ENCODE peak calls at places on chromosomes 12 and 14, in nine cellular contexts. A, J, V, U, R, B, P, M and O are unnamed samples.

GRCh38 chr12:101857043-101857558 is 20.3 kb upstream of the DRAM1 start:
- DNase-seq in V (no peak), U (no peak), M (no peak), P (no peak), A (peak; percentile 64), J (peak; percentile 87), R (no peak), B (peak; percentile 90), O (peak; percentile 74)

GRCh38 chr14:90658541-90658967 is 157.7 kb downstream of the TTC7B start:
- DNase-seq in P (no peak), V (no peak), A (peak; percentile 78), B (no peak), U (no peak), M (no peak), J (no peak), R (no peak), O (peak; percentile 16)

GRCh38 chr12:52027085-52027843 is 20.5 kb downstream of the TAMALIN start:
- DNase-seq in A (no peak), R (no peak), P (peak; percentile 30), B (no peak), V (no peak), U (no peak), J (no peak), M (no peak), O (no peak)

GRCh38 chr12:92034858-92035401 is 110.7 kb downstream of the BTG1 start:
- DNase-seq in J (peak; percentile 95), B (peak; percentile 77), R (peak; percentile 48), U (no peak), M (peak; percentile 97), V (peak; percentile 11), P (peak; percentile 88), A (peak; percentile 56), O (peak; percentile 95)

GRCh38 chr14:22305563-22306127 is 283.4 kb downstream of the DAD1 start:
- DNase-seq in B (no peak), J (no peak), U (no peak), R (no peak), M (no peak), P (peak; percentile 25), A (no peak), V (no peak), O (peak; percentile 25)

GRCh38 chr14:70906785-70907171 is 481 bp upstream of the PCNX1 start:
- DNase-seq in R (no peak), M (no peak), V (no peak), A (no peak), P (no peak), J (no peak), U (no peak), B (no peak), O (no peak)

GRCh38 chr12:70756118-70756517 is 118.9 kb upstream of the PTPRB start:
- DNase-seq in A (peak; percentile 12), R (no peak), B (no peak), V (no peak), M (no peak), U (no peak), P (no peak), J (peak; percentile 74), O (no peak)

GRCh38 chr12:48903982-48904411 is 21.3 kb downstream of the FKBP11 start:
- DNase-seq in B (no peak), R (peak; percentile 82), U (no peak), V (peak; percentile 73), M (peak; percentile 81), P (peak; percentile 79), A (peak; percentile 81), J (peak; percentile 86), O (peak; percentile 85)

GRCh38 chr14:49966304-49966809 is 73.5 kb downstream of the ARF6 start:
- DNase-seq in V (no peak), M (no peak), R (no peak), P (no peak), J (no peak), B (no peak), A (no peak), U (no peak), O (no peak)

GRCh38 chr12:29566441-29566840 is 69.0 kb upstream of the OVCH1 start:
- DNase-seq in B (no peak), J (no peak), U (no peak), R (no peak), A (peak; percentile 80), M (no peak), V (no peak), P (no peak), O (no peak)

GRCh38 chr14:53002576-53002975 is 51.7 kb upstream of the FERMT2 start:
- DNase-seq in V (no peak), B (no peak), P (peak; percentile 5), A (no peak), U (no peak), R (no peak), M (no peak), J (peak; percentile 11), O (no peak)

GRCh38 chr12:62785941-62786559 is 148.9 kb downstream of the PPM1H start:
- DNase-seq in J (peak; percentile 96), V (no peak), B (peak; percentile 93), U (no peak), M (peak; percentile 61), R (no peak), A (peak; percentile 93), P (no peak), O (peak; percentile 9)

GRCh38 chr12:25054783-25055144 is 105.9 kb upstream of the BCAT1 start:
- DNase-seq in M (no peak), V (peak; percentile 15), U (no peak), J (no peak), R (no peak), A (peak; percentile 81), P (peak; percentile 64), B (no peak), O (peak; percentile 85)

GRCh38 chr12:79549531-79550271 is 141.1 kb downstream of the PAWR start:
- DNase-seq in R (no peak), M (no peak), V (no peak), P (no peak), B (no peak), A (peak; percentile 75), J (no peak), U (no peak), O (no peak)

GRCh38 chr12:105946541-105946940 is 192.2 kb downstream of the NUAK1 start:
- DNase-seq in U (no peak), V (no peak), B (no peak), M (no peak), P (no peak), J (no peak), A (peak; percentile 40), R (no peak), O (no peak)

GRCh38 chr12:94498698-94499097 is 39.0 kb upstream of the CEP83 start:
- DNase-seq in R (no peak), A (no peak), U (no peak), M (no peak), B (no peak), J (no peak), V (no peak), P (no peak), O (no peak)

GRCh38 chr12:117261267-117261666 is 71.0 kb upstream of the FBXO21 start:
- DNase-seq in R (no peak), V (no peak), M (no peak), P (no peak), J (peak; percentile 32), B (no peak), A (peak; percentile 3), U (no peak), O (no peak)

GRCh38 chr14:96267916-96268315 is 11.9 kb downstream of the BDKRB1 start:
- DNase-seq in A (no peak), J (peak; percentile 73), R (no peak), U (no peak), P (no peak), V (no peak), M (no peak), B (no peak), O (no peak)

GRCh38 chr14:81353691-81354323 is 46.3 kb downstream of the STON2 start:
- DNase-seq in P (no peak), V (no peak), A (no peak), R (no peak), U (no peak), M (no peak), J (no peak), B (no peak), O (no peak)

GRCh38 chr12:89671469-89671868 is 37.2 kb downstream of the ATP2B1 start:
- DNase-seq in V (no peak), R (no peak), J (peak; percentile 56), M (no peak), U (no peak), A (peak; percentile 45), P (no peak), B (peak; percentile 33), O (no peak)

GRCh38 chr12:90977224-90977623 is 22.2 kb upstream of the CCER1 start:
- DNase-seq in J (no peak), A (no peak), R (no peak), B (no peak), V (no peak), M (no peak), U (no peak), P (no peak), O (no peak)

GRCh38 chr14:23186913-23187654 is 3.6 kb upstream of the SLC7A8 start:
- DNase-seq in U (no peak), P (peak; percentile 65), J (peak; percentile 83), R (no peak), V (no peak), B (peak; percentile 28), M (peak; percentile 21), A (peak; percentile 65), O (peak; percentile 64)

GRCh38 chr12:95218852-95219171 is 1.2 kb downstream of the VEZT start:
- DNase-seq in J (peak; percentile 16), B (no peak), R (peak; percentile 35), U (no peak), V (peak; percentile 9), A (no peak), P (peak; percentile 74), M (no peak), O (peak; percentile 72)

GRCh38 chr12:107361970-107362369 is 268.6 kb upstream of the CRY1 start:
- DNase-seq in A (no peak), U (no peak), V (no peak), B (no peak), J (no peak), P (no peak), M (no peak), R (no peak), O (no peak)

GRCh38 chr12:95412826-95413311 is 61.1 kb upstream of the METAP2 start:
- DNase-seq in R (no peak), P (no peak), V (no peak), B (peak; percentile 97), A (peak; percentile 83), U (no peak), J (peak; percentile 97), M (no peak), O (no peak)

GRCh38 chr12:87756111-87756510 is 273.1 kb downstream of the C12orf50 start:
- DNase-seq in A (peak; percentile 95), M (no peak), P (no peak), J (peak; percentile 98), V (no peak), U (no peak), R (no peak), B (no peak), O (no peak)

GRCh38 chr14:55245657-55246268 is 25.5 kb upstream of the FBXO34 start:
- DNase-seq in R (peak; percentile 41), V (no peak), M (no peak), B (peak; percentile 8), U (no peak), A (peak; percentile 32), J (peak; percentile 39), P (peak; percentile 33), O (peak; percentile 55)

GRCh38 chr12:6093764-6094163 is 30.7 kb downstream of the VWF start:
- DNase-seq in M (no peak), R (no peak), P (no peak), V (no peak), B (no peak), U (no peak), A (no peak), J (no peak), O (no peak)

GRCh38 chr12:91317324-91317723 is 134.7 kb upstream of the DCN start:
- DNase-seq in J (no peak), B (no peak), A (no peak), R (no peak), M (no peak), V (no peak), P (no peak), U (no peak), O (no peak)